ENCODE peak calls at places on chromosomes 5 and 9, in eight cellular contexts. Y is NCI-H1105 treated with DMSO at 0.1 percent for 48 hours, J is lower lobe of right lung, M is NCI-H82, E is M059J, Z is astrocyte of the spinal cord, U is HEK293T, X is RCC 7860. V is an unnamed sample.

GRCh38 chr9:71681708-71682268 is 86.5 kb downstream of the CEMIP2 start:
- DNase-seq in M (peak; percentile 39), J (no peak), E (peak; percentile 84), X (peak; percentile 65), U (no peak), Y (no peak), Z (peak; percentile 69), V (no peak)

GRCh38 chr9:112753725-112754124 is 3.2 kb downstream of the SNX30 start:
- DNase-seq in M (no peak), X (peak; percentile 79), U (no peak), E (peak; percentile 95), J (no peak), Z (peak; percentile 85), Y (no peak), V (peak; percentile 48)

GRCh38 chr5:127643607-127644006 is 5.3 kb upstream of the CTXN3 start:
- DNase-seq in U (no peak), J (no peak), M (no peak), X (no peak), E (no peak), Z (no peak), Y (no peak), V (no peak)

GRCh38 chr5:138952962-138953361 is 77.8 kb upstream of the LRRTM2 start:
- DNase-seq in E (no peak), Z (no peak), X (no peak), U (no peak), M (no peak), Y (no peak), J (no peak), V (no peak)

GRCh38 chr5:143177263-143177994 is 226.1 kb downstream of the NR3C1 start:
- DNase-seq in Y (peak; percentile 93), E (peak; percentile 100), X (peak; percentile 100), M (no peak), Z (peak; percentile 96), U (no peak), J (no peak), V (no peak)

GRCh38 chr9:10252174-10252573 is 360.6 kb downstream of the PTPRD start:
- DNase-seq in U (no peak), E (peak; percentile 4), X (peak; percentile 50), Y (no peak), J (no peak), Z (no peak), M (no peak), V (no peak)

GRCh38 chr9:12884736-12885395 is 110.0 kb downstream of the LURAP1L start:
- DNase-seq in U (peak; percentile 10), M (peak; percentile 56), Y (peak; percentile 34), J (no peak), X (peak; percentile 58), Z (peak; percentile 79), E (peak; percentile 76), V (no peak)

GRCh38 chr5:41510176-41510831 is at the start of gene PLCXD3:
- DNase-seq in E (peak; percentile 33), J (peak; percentile 46), M (peak; percentile 87), U (no peak), Y (peak; percentile 71), Z (peak; percentile 4), X (no peak), V (no peak)

GRCh38 chr9:99647617-99648016 is 174.1 kb upstream of the NR4A3 start:
- DNase-seq in X (no peak), J (no peak), E (no peak), Z (no peak), Y (no peak), U (no peak), M (no peak), V (no peak)

GRCh38 chr9:36030871-36031270 is 5.8 kb upstream of the RECK start:
- DNase-seq in X (no peak), M (no peak), U (no peak), Z (no peak), E (no peak), Y (no peak), J (no peak), V (no peak)

GRCh38 chr5:173243808-173244305 is 8.9 kb upstream of the NKX2-5 start:
- DNase-seq in Y (no peak), M (peak; percentile 13), X (no peak), U (no peak), Z (no peak), E (peak; percentile 12), J (no peak), V (no peak)

GRCh38 chr5:74434124-74434899 is 206.2 kb downstream of the ENC1 start:
- DNase-seq in E (no peak), U (no peak), J (no peak), X (no peak), Z (no peak), Y (no peak), M (peak; percentile 10), V (no peak)